ENCODE peak calls at places on chromosomes 3 and 15, in five cellular contexts. G is lower lobe of right lung; B is GM12878; K is HCT116; H is naive thymus-derived CD4-positive, alpha-beta T cell. Q is an unnamed sample.
A peak's percentile ranks its signal among the peaks of the same experiment; 100 is the strongest.

GRCh38 chr3:179348325-179349013 is 960 bp downstream of the MFN1 start:
- DNase-seq in G (no peak), B (peak; percentile 80), K (no peak), H (no peak), Q (no peak)

GRCh38 chr3:105834768-105835167 is 34.0 kb downstream of the CBLB start:
- DNase-seq in G (no peak), B (no peak), K (no peak), H (no peak), Q (no peak)

GRCh38 chr15:28945626-28946215 is 59.9 kb downstream of the APBA2 start:
- DNase-seq in G (no peak), B (no peak), K (no peak), H (no peak), Q (peak; percentile 4)

GRCh38 chr3:120052685-120053084 is 41.6 kb downstream of the GSK3B start:
- DNase-seq in G (no peak), B (no peak), K (no peak), H (no peak), Q (no peak)

GRCh38 chr3:37197810-37198371 is 23.5 kb upstream of the LRRFIP2 start:
- DNase-seq in G (no peak), B (no peak), K (peak; percentile 39), H (no peak), Q (no peak)

GRCh38 chr3:100591411-100591810 is 18.0 kb upstream of the ADGRG7 start:
- DNase-seq in G (no peak), B (no peak), K (no peak), H (no peak), Q (no peak)

GRCh38 chr3:141410408-141410807 is 42.1 kb downstream of the ZBTB38 start:
- DNase-seq in G (no peak), B (no peak), K (no peak), H (no peak), Q (no peak)

GRCh38 chr3:38039899-38040261 is 872 bp downstream of the DLEC1 start:
- DNase-seq in G (peak; percentile 84), B (peak; percentile 16), K (no peak), H (peak; percentile 50), Q (peak; percentile 80)

GRCh38 chr3:120147072-120147871 is 53.0 kb upstream of the GSK3B start:
- DNase-seq in G (no peak), B (no peak), K (no peak), H (peak; percentile 64), Q (no peak)

GRCh38 chr15:39976291-39977274 is 42.7 kb downstream of the EIF2AK4 start:
- DNase-seq in G (peak; percentile 59), B (no peak), K (no peak), H (no peak), Q (peak; percentile 62)

GRCh38 chr3:38275658-38276057 is 6.4 kb upstream of the SLC22A14 start:
- DNase-seq in G (no peak), B (no peak), K (no peak), H (no peak), Q (no peak)

GRCh38 chr3:183073839-183074615 is 25.3 kb downstream of the MCCC1 start:
- DNase-seq in G (no peak), B (no peak), K (peak; percentile 68), H (no peak), Q (no peak)

GRCh38 chr3:111607242-111607641 is 12.1 kb upstream of the ZBED2 start:
- DNase-seq in G (no peak), B (no peak), K (no peak), H (no peak), Q (no peak)

GRCh38 chr3:64218329-64218728 is 6.9 kb downstream of the PRICKLE2 start:
- DNase-seq in G (no peak), B (no peak), K (no peak), H (no peak), Q (no peak)

GRCh38 chr3:134613006-134613520 is 37.8 kb downstream of the KY start:
- DNase-seq in G (no peak), B (no peak), K (no peak), H (no peak), Q (no peak)

GRCh38 chr3:177051419-177051818 is 145.9 kb downstream of the TBL1XR1 start:
- DNase-seq in G (no peak), B (no peak), K (no peak), H (no peak), Q (no peak)

GRCh38 chr3:2343031-2343682 is 244.5 kb downstream of the CNTN4 start:
- DNase-seq in G (no peak), B (no peak), K (no peak), H (no peak), Q (no peak)

GRCh38 chr3:43346990-43347749 is 60.8 kb downstream of the SNRK start:
- DNase-seq in G (no peak), B (no peak), K (no peak), H (peak; percentile 51), Q (no peak)

GRCh38 chr3:159844801-159845261 is 143.8 kb upstream of the IL12A start:
- DNase-seq in G (no peak), B (no peak), K (no peak), H (no peak), Q (no peak)
- H3K4me1 ChIP-seq in G (peaks cover 21% of the 10 kb centered on the region), B (no peaks in the 10 kb centered on the region), K (no peaks in the 10 kb centered on the region), H (no peaks in the 10 kb centered on the region), Q (peaks cover 5% of the 10 kb centered on the region)

DNA sequence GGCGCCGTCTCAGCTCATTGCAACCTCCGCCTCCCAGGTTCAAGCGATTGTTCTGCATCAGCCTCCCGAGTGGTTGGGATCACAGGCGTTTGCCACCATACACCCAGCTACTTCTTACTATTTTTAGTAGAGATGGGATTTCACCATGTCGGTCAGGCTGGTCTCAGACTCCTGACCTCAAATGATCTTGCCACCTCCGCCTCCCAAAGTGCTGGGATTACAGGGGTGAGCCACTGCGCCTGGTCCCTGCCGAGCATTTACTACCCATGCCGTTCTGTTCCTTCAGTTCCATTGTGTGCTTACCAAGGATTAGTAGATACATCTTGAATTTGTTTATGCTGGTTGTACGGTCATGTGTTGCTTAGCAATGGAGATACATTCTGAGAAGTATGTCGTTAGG is 10.3 kb downstream of the CHD2 start:
- DNase-seq in G (no peak), B (no peak), K (no peak), H (no peak), Q (no peak)
- H3K27ac ChIP-seq in G (peak overlapping the region; percentile 50), B (no peak overlapping the region), K (no peak overlapping the region), H (peak overlapping the region; percentile 56), Q (peak overlapping the region; percentile 0)

GRCh38 chr3:60775956-60776355 is 475.3 kb downstream of the FHIT start:
- DNase-seq in G (no peak), B (no peak), K (no peak), H (no peak), Q (no peak)
- H3K4me3 ChIP-seq in G (no peak overlapping the region), B (no peak overlapping the region), K (no peak overlapping the region), H (no peak overlapping the region), Q (no peak overlapping the region)

GRCh38 chr15:75033809-75034208 is 10.4 kb downstream of the PPCDC start:
- DNase-seq in G (no peak), B (no peak), K (no peak), H (no peak), Q (no peak)
- H3K4me1 ChIP-seq in G (peaks cover 37% of the 10 kb centered on the region), B (peaks cover 41% of the 10 kb centered on the region), K (peaks cover 45% of the 10 kb centered on the region), H (no peaks in the 10 kb centered on the region), Q (no peaks in the 10 kb centered on the region)

DNA sequence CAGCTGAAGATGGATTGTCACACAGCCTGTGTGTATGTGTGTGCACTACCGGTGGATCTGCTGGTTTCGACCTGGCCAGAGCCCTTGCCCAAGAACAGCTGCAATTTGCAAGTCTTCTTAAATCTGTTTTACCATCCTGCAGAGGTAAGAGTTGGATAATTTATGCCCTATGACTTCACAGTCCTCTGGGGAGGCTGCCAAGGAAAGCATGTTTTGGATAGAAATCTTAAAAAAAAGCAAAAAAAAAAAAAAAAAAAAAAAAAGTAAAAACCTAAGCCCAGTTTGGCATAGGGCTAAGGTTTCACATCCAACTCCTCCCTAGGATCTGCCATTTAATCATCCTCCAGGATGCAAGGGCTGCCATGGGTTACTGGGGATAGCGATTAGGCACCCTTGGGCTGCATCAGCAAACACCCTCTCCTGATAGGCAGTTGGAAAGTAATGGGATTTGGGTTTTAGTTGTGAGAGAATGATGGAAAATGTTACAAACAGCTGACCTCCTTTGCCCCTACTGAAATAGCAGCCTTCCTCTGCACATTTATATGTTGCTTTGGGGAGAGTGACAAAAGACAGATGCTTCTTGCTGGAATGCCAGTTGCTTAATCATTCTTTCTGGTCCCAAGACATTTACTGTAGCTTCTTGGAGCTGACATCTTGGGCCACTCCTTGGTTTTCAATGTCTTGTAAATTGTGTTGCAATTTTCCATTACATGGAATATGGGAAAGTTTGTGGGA is 35.3 kb downstream of the CD200R1L start:
- DNase-seq in G (no peak), B (no peak), K (no peak), H (no peak), Q (no peak)
- H3K27ac ChIP-seq in G (peak overlapping the region; percentile 15), B (no peak overlapping the region), K (no peak overlapping the region), H (no peak overlapping the region), Q (no peak overlapping the region)

DNA sequence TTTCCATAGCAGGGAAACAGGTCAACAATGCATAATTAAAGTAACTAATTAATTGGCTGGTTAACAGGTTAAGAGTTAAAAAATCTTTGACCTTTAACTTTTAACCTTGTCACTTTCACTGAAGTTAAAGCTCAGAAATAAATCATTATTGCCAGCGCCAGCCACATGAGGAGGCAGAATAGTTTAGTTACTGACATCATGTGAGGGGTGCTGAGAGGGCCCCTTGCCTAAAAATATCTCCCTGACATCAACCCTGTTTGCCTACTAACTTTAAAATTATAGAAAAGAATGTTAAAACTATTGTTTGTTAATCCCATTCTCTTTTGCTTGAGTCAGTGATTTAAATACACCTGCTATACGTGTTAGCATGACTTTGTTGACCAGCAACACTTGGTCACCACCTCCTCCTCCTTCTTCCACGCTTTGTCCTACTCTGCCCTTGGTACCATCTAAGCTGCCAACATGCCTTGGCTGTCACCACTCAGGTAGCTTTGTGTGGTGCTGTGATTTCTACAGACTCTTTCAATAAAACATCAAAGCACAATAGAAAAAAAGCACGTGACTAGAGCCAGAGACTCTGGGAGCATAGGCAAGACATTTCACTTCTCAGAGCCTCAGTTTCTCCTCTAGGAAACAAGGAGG is 2.7 kb downstream of the FBXO40 start:
- DNase-seq in G (no peak), B (no peak), K (no peak), H (no peak), Q (no peak)
- H3K4me3 ChIP-seq in G (no peak overlapping the region), B (no peak overlapping the region), K (no peak overlapping the region), H (no peak overlapping the region), Q (no peak overlapping the region)

GRCh38 chr3:82085356-82085755 is 323.9 kb upstream of the GBE1 start:
- DNase-seq in G (no peak), B (no peak), K (no peak), H (no peak), Q (no peak)
- H3K4me1 ChIP-seq in G (no peaks in the 10 kb centered on the region), B (no peaks in the 10 kb centered on the region), K (peaks cover 3% of the 10 kb centered on the region), H (no peaks in the 10 kb centered on the region), Q (no peaks in the 10 kb centered on the region)

DNA sequence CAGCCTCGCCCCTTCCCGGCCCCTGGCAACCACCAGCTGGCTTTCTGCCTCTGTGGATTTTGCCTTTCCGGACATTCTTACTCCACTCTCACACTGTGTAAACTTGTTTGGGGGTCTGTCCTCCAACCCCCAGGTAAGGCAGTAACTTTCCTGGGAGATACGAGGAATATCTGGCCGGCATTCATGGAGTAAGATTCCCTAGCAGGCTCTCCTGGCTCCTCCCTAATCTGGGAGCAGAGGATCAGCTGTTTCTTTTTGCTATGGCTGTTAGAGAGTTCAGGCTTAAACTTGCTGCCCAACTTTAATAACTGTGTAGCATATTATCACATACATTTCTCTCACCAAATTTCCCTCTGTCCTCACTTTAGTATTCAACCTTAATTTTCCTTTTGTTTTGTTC is 64.3 kb downstream of the IGF2BP2 start:
- DNase-seq in G (no peak), B (no peak), K (no peak), H (no peak), Q (no peak)
- H3K27ac ChIP-seq in G (no peak overlapping the region), B (no peak overlapping the region), K (no peak overlapping the region), H (no peak overlapping the region), Q (no peak overlapping the region)